ENCODE peak calls at places on chromosomes 4 and X, in seven cellular contexts. B is neuronal stem cell, A is nephron progenitor cell, U is AG20443, S is NCI-H1092 treated with DMSO at 0.1 percent for 48 hours, I is skeletal muscle cell, T is ecto neural progenitor cell. V is an unnamed sample.

GRCh38 chr4:38565271-38566199 is 98.5 kb upstream of the KLF3 start:
- DNase-seq in B (no peak), A (no peak), U (peak), S (peak), I (no peak), T (no peak), V (peak)

GRCh38 chr4:184444953-184445309 is 29.4 kb downstream of the IRF2 start:
- DNase-seq in B (no peak), A (no peak), U (no peak), S (no peak), I (no peak), T (no peak), V (no peak)

GRCh38 chr4:10354746-10355145 is 102.5 kb downstream of the ZNF518B start:
- DNase-seq in B (no peak), A (no peak), U (no peak), S (no peak), I (no peak), T (no peak), V (no peak)

GRCh38 chr4:26140150-26140898 is 180.5 kb upstream of the RBPJ start:
- DNase-seq in B (no peak), A (no peak), U (peak), S (no peak), I (peak), T (no peak), V (peak)

GRCh38 chrX:147875866-147876596 is 35.7 kb upstream of the FMR1 start:
- DNase-seq in B (no peak), A (no peak), U (no peak), S (no peak), I (no peak), T (no peak), V (no peak)

GRCh38 chr4:185307136-185307950 is 88.4 kb downstream of the LRP2BP start:
- DNase-seq in B (no peak), A (no peak), U (no peak), S (no peak), I (no peak), T (no peak), V (peak)

GRCh38 chrX:96770315-96770714 is 85.7 kb downstream of the DIAPH2 start:
- DNase-seq in B (no peak), A (no peak), U (peak), S (peak), I (no peak), T (no peak), V (peak)

GRCh38 chr4:183118585-183118984 is 19.5 kb downstream of the WWC2 start:
- DNase-seq in B (peak), A (no peak), U (peak), S (no peak), I (peak), T (no peak), V (peak)

GRCh38 chrX:1528884-1529203 is 8.1 kb downstream of the P2RY8 start:
- DNase-seq in B (no peak), A (no peak), U (no peak), S (no peak), I (no peak), T (no peak), V (no peak)

GRCh38 chr4:105666693-105667092 is 41.8 kb downstream of the INTS12 start:
- DNase-seq in B (no peak), A (no peak), U (peak), S (peak), I (peak), T (no peak), V (peak)

GRCh38 chr4:162659716-162660115 is 495.9 kb upstream of the FSTL5 start:
- DNase-seq in B (no peak), A (no peak), U (no peak), S (no peak), I (no peak), T (no peak), V (peak)